ENCODE peak calls at places on chromosomes 12 and 14, in five cellular contexts. R is NCI-H345; I is activated effector memory CD4-positive, alpha-beta T cell treated with Interleukin-2 at 50 U/mL for 16 hours; U is A549; A is ELR. F is an unnamed sample.

GRCh38 chr12:27463826-27464554 is 17.5 kb downstream of the SMCO2 start:
- DNase-seq in R (no peak), U (no peak), A (no peak), I (no peak), F (no peak)

GRCh38 chr12:48292030-48292429 is 58.7 kb downstream of the ZNF641 start:
- DNase-seq in R (no peak), I (no peak), A (no peak), U (no peak), F (no peak)

GRCh38 chr12:94172031-94172430 is 23.7 kb downstream of the PLXNC1 start:
- DNase-seq in I (no peak), R (no peak), U (no peak), A (peak; percentile 60), F (no peak)

GRCh38 chr14:54652188-54652889 is 85.4 kb downstream of the SAMD4A start:
- DNase-seq in U (peak; percentile 91), A (peak; percentile 100), R (no peak), I (no peak), F (no peak)

GRCh38 chr14:99199854-99200653 is 71.9 kb downstream of the BCL11B start:
- DNase-seq in R (no peak), U (no peak), I (no peak), A (no peak), F (no peak)

GRCh38 chr14:21054123-21054767 is 3.4 kb upstream of the RNASE8 start:
- DNase-seq in R (no peak), A (no peak), U (no peak), I (no peak), F (no peak)

GRCh38 chr14:51999084-51999483 is 9.7 kb downstream of the RTRAF start:
- DNase-seq in U (no peak), R (no peak), A (peak; percentile 52), I (no peak), F (no peak)

GRCh38 chr12:30942936-30943335 is 16.4 kb downstream of the TSPAN11 start:
- DNase-seq in R (no peak), U (no peak), A (no peak), I (no peak), F (no peak)

GRCh38 chr14:68783408-68784297 is 9.2 kb downstream of the ZFP36L1 start:
- DNase-seq in R (no peak), I (no peak), U (no peak), A (no peak), F (no peak)

GRCh38 chr14:65732112-65732511 is 319.6 kb downstream of the FUT8 start:
- DNase-seq in A (no peak), U (no peak), R (no peak), I (no peak), F (no peak)

GRCh38 chr12:91616401-91616800 is 433.8 kb upstream of the DCN start:
- DNase-seq in R (no peak), I (no peak), A (no peak), U (no peak), F (no peak)

GRCh38 chr14:97757491-97757890 is 960.3 kb downstream of the VRK1 start:
- DNase-seq in I (no peak), U (no peak), R (no peak), A (no peak), F (no peak)

GRCh38 chr14:93859957-93860356 is 67.2 kb upstream of the FAM181A start:
- DNase-seq in I (no peak), R (no peak), U (no peak), A (no peak), F (no peak)

GRCh38 chr12:92899388-92900001 is 29.6 kb downstream of the EEA1 start:
- DNase-seq in I (no peak), U (peak; percentile 82), A (peak; percentile 99), R (no peak), F (no peak)

GRCh38 chr12:60263146-60263545 is 667.3 kb downstream of the SLC16A7 start:
- DNase-seq in R (no peak), I (no peak), U (no peak), A (no peak), F (no peak)

GRCh38 chr14:103057372-103058208 is at the start of gene CDC42BPB:
- DNase-seq in R (peak; percentile 93), A (peak; percentile 95), U (peak; percentile 75), I (peak; percentile 53), F (peak; percentile 86)

GRCh38 chr12:49264873-49265792 is at the start of gene TUBA1C:
- DNase-seq in A (peak; percentile 96), U (peak; percentile 91), I (peak; percentile 82), R (peak; percentile 74), F (peak; percentile 63)

GRCh38 chr12:5210918-5211290 is 167.2 kb downstream of the KCNA5 start:
- DNase-seq in R (no peak), U (no peak), A (no peak), I (no peak), F (no peak)

GRCh38 chr12:104263580-104264358 is 39.8 kb upstream of the EID3 start:
- DNase-seq in A (no peak), R (peak; percentile 94), U (no peak), I (no peak), F (no peak)

GRCh38 chr12:76863811-76864210 is 15.0 kb downstream of the CSRP2 start:
- DNase-seq in I (no peak), U (no peak), R (no peak), A (peak; percentile 13), F (no peak)

GRCh38 chr14:96121660-96122395 is 82.7 kb downstream of the C14orf132 start:
- DNase-seq in U (no peak), R (no peak), I (no peak), A (peak; percentile 94), F (no peak)

GRCh38 chr14:92397140-92397815 is 74.3 kb downstream of the SLC24A4 start:
- DNase-seq in R (no peak), A (peak; percentile 91), I (no peak), U (peak; percentile 68), F (no peak)

GRCh38 chr12:120041386-120042231 is 52.6 kb downstream of the BICDL1 start:
- DNase-seq in I (no peak), A (no peak), U (no peak), R (no peak), F (no peak)